ENCODE peak calls at places on chromosomes 7 and 10, in ten cellular contexts. K, G, S, A, Z, I, N, V, T and P are unnamed samples.

GRCh38 chr7:44559485-44559884 is 14.2 kb downstream of the DDX56 start:
- DNase-seq in K (no peak), G (no peak), S (no peak), A (no peak), Z (no peak), I (no peak), N (no peak), V (no peak), T (no peak), P (no peak)

GRCh38 chr7:101990811-101991418 is 173.5 kb downstream of the CUX1 start:
- DNase-seq in K (no peak), G (no peak), S (no peak), A (no peak), Z (no peak), I (peak; percentile 63), N (no peak), V (no peak), T (no peak), P (no peak)

GRCh38 chr10:127968027-127968441 is 61.1 kb downstream of the PTPRE start:
- DNase-seq in K (no peak), G (no peak), S (no peak), A (no peak), Z (no peak), I (no peak), N (no peak), V (no peak), T (no peak), P (no peak)

GRCh38 chr7:137402535-137403258 is 59.2 kb upstream of the PTN start:
- DNase-seq in K (no peak), G (no peak), S (no peak), A (no peak), Z (no peak), I (no peak), N (no peak), V (no peak), T (no peak), P (no peak)

GRCh38 chr10:64365663-64366062 is 844.5 kb downstream of the REEP3 start:
- DNase-seq in K (no peak), G (no peak), S (no peak), A (no peak), Z (no peak), I (no peak), N (no peak), V (no peak), T (no peak), P (no peak)

GRCh38 chr7:158374586-158374985 is 213.0 kb downstream of the PTPRN2 start:
- DNase-seq in K (no peak), G (no peak), S (no peak), A (peak; percentile 94), Z (no peak), I (no peak), N (no peak), V (no peak), T (no peak), P (no peak)

GRCh38 chr7:46215987-46216567 is 295.0 kb upstream of the IGFBP3 start:
- DNase-seq in K (no peak), G (no peak), S (no peak), A (peak; percentile 55), Z (peak; percentile 68), I (no peak), N (no peak), V (no peak), T (no peak), P (no peak)

GRCh38 chr10:34188221-34188620 is 626.9 kb downstream of the PARD3 start:
- DNase-seq in K (no peak), G (no peak), S (no peak), A (no peak), Z (no peak), I (no peak), N (no peak), V (no peak), T (no peak), P (no peak)

GRCh38 chr10:71713135-71714040 is 6.2 kb downstream of the C10orf105 start:
- DNase-seq in K (peak; percentile 92), G (peak; percentile 86), S (no peak), A (peak; percentile 97), Z (peak; percentile 88), I (peak; percentile 69), N (no peak), V (peak; percentile 79), T (peak; percentile 63), P (no peak)

GRCh38 chr7:151391358-151391730 is 18.5 kb downstream of the WDR86 start:
- DNase-seq in K (no peak), G (no peak), S (no peak), A (no peak), Z (no peak), I (no peak), N (no peak), V (no peak), T (no peak), P (no peak)

GRCh38 chr10:122861724-122862161 is 16.1 kb upstream of the CUZD1 start:
- DNase-seq in K (peak; percentile 60), G (no peak), S (no peak), A (no peak), Z (no peak), I (no peak), N (no peak), V (peak; percentile 69), T (no peak), P (no peak)

GRCh38 chr10:59493017-59493416 is 130.7 kb upstream of the FAM13C start:
- DNase-seq in K (no peak), G (no peak), S (no peak), A (no peak), Z (no peak), I (no peak), N (no peak), V (no peak), T (no peak), P (no peak)

GRCh38 chr10:96643920-96644319 is 57.1 kb upstream of the TM9SF3 start:
- DNase-seq in K (no peak), G (no peak), S (no peak), A (no peak), Z (no peak), I (no peak), N (no peak), V (no peak), T (no peak), P (no peak)
- TF ChIP-seq CTCF in K (no peak), G (no peak), S (no peak), A (no peak), Z (no peak), I (no peak), N (no peak), V (no peak), T (no peak), P (no peak)

GRCh38 chr7:70700935-70701425 is 431.0 kb upstream of the GALNT17 start:
- DNase-seq in K (no peak), G (no peak), S (no peak), A (no peak), Z (no peak), I (no peak), N (no peak), V (no peak), T (no peak), P (no peak)

GRCh38 chr7:70700055-70700934 is 431.6 kb upstream of the GALNT17 start:
- DNase-seq in K (no peak), G (no peak), S (no peak), A (no peak), Z (no peak), I (no peak), N (no peak), V (no peak), T (no peak), P (no peak)

GRCh38 chr7:70696139-70696782 is 435.7 kb upstream of the GALNT17 start:
- DNase-seq in K (peak; percentile 45), G (no peak), S (no peak), A (no peak), Z (no peak), I (no peak), N (no peak), V (peak; percentile 56), T (peak; percentile 48), P (no peak)

GRCh38 chr7:70695804-70696104 is 436.2 kb upstream of the GALNT17 start:
- DNase-seq in K (no peak), G (no peak), S (no peak), A (no peak), Z (no peak), I (no peak), N (no peak), V (peak; percentile 36), T (peak; percentile 34), P (no peak)

GRCh38 chr7:70698219-70698832 is 433.6 kb upstream of the GALNT17 start:
- DNase-seq in K (peak; percentile 70), G (no peak), S (no peak), A (peak; percentile 22), Z (peak; percentile 45), I (no peak), N (no peak), V (peak; percentile 81), T (peak; percentile 50), P (no peak)
- TF ChIP-seq CTCF in K (peak; percentile 99), G (peak; percentile 58), S (peak; percentile 90), A (peak; percentile 69), Z (peak; percentile 84), I (peak; percentile 73), N (peak; percentile 96), V (peak; percentile 91), T (peak; percentile 78), P (peak; percentile 94)

DNA sequence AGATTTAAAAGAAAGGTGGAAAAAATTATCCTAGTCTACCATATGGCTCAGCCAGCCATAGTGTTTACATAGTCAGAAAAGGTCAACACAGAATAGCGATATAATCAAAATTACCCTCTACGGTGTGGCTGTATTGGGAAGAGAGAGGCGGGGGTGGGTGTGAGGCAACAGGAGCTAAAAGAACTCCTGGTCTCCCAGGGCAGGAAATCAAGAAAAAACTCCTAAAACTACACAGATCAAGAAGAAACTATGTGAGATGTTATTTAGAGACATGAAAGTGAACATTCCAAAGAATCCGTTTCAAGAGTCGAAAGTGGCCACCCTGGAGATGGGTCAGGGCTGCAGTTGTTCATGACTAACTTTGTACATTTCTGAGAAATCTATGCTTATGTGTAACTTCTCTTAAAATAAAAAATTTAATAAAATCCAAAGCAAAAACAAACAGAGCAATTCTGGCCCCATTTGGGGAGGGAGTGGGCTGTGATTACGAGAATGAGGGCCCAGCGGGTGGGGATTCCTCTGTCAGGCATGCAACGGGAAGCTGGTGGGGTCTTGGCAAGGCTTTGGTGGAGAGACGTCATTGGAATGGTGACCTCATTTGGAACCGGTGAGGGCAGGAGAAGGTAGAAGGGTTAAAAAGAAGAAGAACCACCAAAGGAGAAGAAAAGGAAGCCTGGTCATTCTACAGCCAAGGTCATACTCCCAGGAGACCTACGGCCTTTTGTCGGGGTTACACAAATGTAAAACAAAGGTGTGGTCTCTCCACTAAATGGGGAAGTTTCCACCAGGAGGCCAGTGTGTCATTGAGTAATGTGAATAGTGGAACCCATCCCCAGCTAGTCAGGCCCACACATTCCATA is 71.2 kb upstream of the DUSP5 start:
- DNase-seq in K (peak; percentile 90), G (no peak), S (no peak), A (no peak), Z (peak; percentile 42), I (no peak), N (no peak), V (peak; percentile 78), T (no peak), P (peak; percentile 92)
- TF ChIP-seq CTCF in K (no peak), G (no peak), S (no peak), A (no peak), Z (no peak), I (no peak), N (no peak), V (no peak), T (no peak), P (no peak)

GRCh38 chr7:142445019-142445686 is 187.3 kb upstream of the PRSS58 start:
- DNase-seq in K (no peak), G (no peak), S (no peak), A (no peak), Z (no peak), I (no peak), N (no peak), V (no peak), T (no peak), P (no peak)
- TF ChIP-seq CTCF in K (peak; percentile 15), G (no peak), S (peak; percentile 38), A (no peak), Z (no peak), I (no peak), N (no peak), V (peak; percentile 27), T (no peak), P (no peak)

GRCh38 chr10:73743905-73744689 is at the start of gene SEC24C:
- DNase-seq in K (peak; percentile 94), G (peak; percentile 93), S (peak; percentile 83), A (peak; percentile 97), Z (peak; percentile 97), I (peak; percentile 98), N (peak; percentile 95), V (peak; percentile 97), T (peak; percentile 98), P (peak; percentile 98)
- TF ChIP-seq CTCF in K (peak; percentile 5), G (no peak), S (peak; percentile 10), A (no peak), Z (peak; percentile 2), I (peak; percentile 27), N (no peak), V (no peak), T (no peak), P (no peak)